ENCODE peak calls at places on chromosomes 4 and X, in seven cellular contexts. One of them, this sample, is unnamed.

GRCh38 chr4:124322234-124322831 is 390.2 kb downstream of the ANKRD50 start:
- DNase-seq in psoas muscle: no peak
- DNase-seq in H9: no peak
- DNase-seq in progenitor cell of endocrine pancreas: no peak
- DNase-seq in stomach: no peak
- DNase-seq in cardiac muscle cell: peak; percentile 77
- DNase-seq in Calu3: no peak
- DNase-seq in this sample: no peak

GRCh38 chr4:133150643-133151300 is 1.7 kb downstream of the PCDH10 start:
- DNase-seq in psoas muscle: no peak
- DNase-seq in H9: peak; percentile 63
- DNase-seq in progenitor cell of endocrine pancreas: no peak
- DNase-seq in stomach: no peak
- DNase-seq in cardiac muscle cell: peak; percentile 16
- DNase-seq in Calu3: no peak
- DNase-seq in this sample: peak; percentile 45

GRCh38 chr4:8029689-8030088 is 90.0 kb upstream of the AFAP1 start:
- DNase-seq in psoas muscle: peak; percentile 50
- DNase-seq in H9: no peak
- DNase-seq in progenitor cell of endocrine pancreas: no peak
- DNase-seq in stomach: no peak
- DNase-seq in cardiac muscle cell: no peak
- DNase-seq in Calu3: no peak
- DNase-seq in this sample: peak; percentile 70

GRCh38 chr4:141004844-141005243 is 128.4 kb downstream of the RNF150 start:
- DNase-seq in psoas muscle: no peak
- DNase-seq in H9: no peak
- DNase-seq in progenitor cell of endocrine pancreas: no peak
- DNase-seq in stomach: no peak
- DNase-seq in cardiac muscle cell: no peak
- DNase-seq in Calu3: no peak
- DNase-seq in this sample: no peak

GRCh38 chr4:24730256-24731001 is 64.9 kb upstream of the SOD3 start:
- DNase-seq in psoas muscle: peak; percentile 88
- DNase-seq in H9: no peak
- DNase-seq in progenitor cell of endocrine pancreas: no peak
- DNase-seq in stomach: no peak
- DNase-seq in cardiac muscle cell: peak; percentile 76
- DNase-seq in Calu3: no peak
- DNase-seq in this sample: no peak

GRCh38 chrX:110210417-110211139 is 107.3 kb downstream of the AMMECR1 start:
- DNase-seq in psoas muscle: no peak
- DNase-seq in H9: no peak
- DNase-seq in progenitor cell of endocrine pancreas: no peak
- DNase-seq in stomach: no peak
- DNase-seq in cardiac muscle cell: peak; percentile 57
- DNase-seq in Calu3: no peak
- DNase-seq in this sample: no peak

GRCh38 chr4:184143770-184144564 is 73.7 kb downstream of the ENPP6 start:
- DNase-seq in psoas muscle: no peak
- DNase-seq in H9: peak; percentile 80
- DNase-seq in progenitor cell of endocrine pancreas: no peak
- DNase-seq in stomach: no peak
- DNase-seq in cardiac muscle cell: no peak
- DNase-seq in Calu3: no peak
- DNase-seq in this sample: no peak

GRCh38 chrX:9352683-9353430 is 112.0 kb upstream of the TBL1X start:
- DNase-seq in psoas muscle: no peak
- DNase-seq in H9: no peak
- DNase-seq in progenitor cell of endocrine pancreas: no peak
- DNase-seq in stomach: peak; percentile 49
- DNase-seq in cardiac muscle cell: peak; percentile 80
- DNase-seq in Calu3: no peak
- DNase-seq in this sample: no peak

GRCh38 chrX:71533850-71534515 is 1.1 kb downstream of the OGT start:
- DNase-seq in psoas muscle: no peak
- DNase-seq in H9: peak; percentile 42
- DNase-seq in progenitor cell of endocrine pancreas: no peak
- DNase-seq in stomach: peak; percentile 34
- DNase-seq in cardiac muscle cell: peak; percentile 63
- DNase-seq in Calu3: peak; percentile 29
- DNase-seq in this sample: peak; percentile 41

GRCh38 chr4:183397741-183398297 is 46.6 kb upstream of the CDKN2AIP start:
- DNase-seq in psoas muscle: no peak
- DNase-seq in H9: no peak
- DNase-seq in progenitor cell of endocrine pancreas: no peak
- DNase-seq in stomach: no peak
- DNase-seq in cardiac muscle cell: no peak
- DNase-seq in Calu3: no peak
- DNase-seq in this sample: no peak

GRCh38 chr4:14667624-14668295 is 334.5 kb upstream of the CPEB2 start:
- DNase-seq in psoas muscle: no peak
- DNase-seq in H9: no peak
- DNase-seq in progenitor cell of endocrine pancreas: no peak
- DNase-seq in stomach: no peak
- DNase-seq in cardiac muscle cell: no peak
- DNase-seq in Calu3: no peak
- DNase-seq in this sample: no peak

GRCh38 chrX:9785944-9786741 is at the start of gene SHROOM2:
- DNase-seq in psoas muscle: no peak
- DNase-seq in H9: no peak
- DNase-seq in progenitor cell of endocrine pancreas: peak; percentile 34
- DNase-seq in stomach: peak; percentile 39
- DNase-seq in cardiac muscle cell: peak; percentile 29
- DNase-seq in Calu3: peak; percentile 50
- DNase-seq in this sample: peak; percentile 19

GRCh38 chr4:17468638-17469221 is 43.2 kb downstream of the QDPR start:
- DNase-seq in psoas muscle: no peak
- DNase-seq in H9: no peak
- DNase-seq in progenitor cell of endocrine pancreas: no peak
- DNase-seq in stomach: no peak
- DNase-seq in cardiac muscle cell: peak; percentile 69
- DNase-seq in Calu3: peak; percentile 4
- DNase-seq in this sample: peak; percentile 21

GRCh38 chr4:89416968-89417367 is 109.4 kb upstream of the GPRIN3 start:
- DNase-seq in psoas muscle: no peak
- DNase-seq in H9: no peak
- DNase-seq in progenitor cell of endocrine pancreas: no peak
- DNase-seq in stomach: no peak
- DNase-seq in cardiac muscle cell: no peak
- DNase-seq in Calu3: no peak
- DNase-seq in this sample: no peak

GRCh38 chr4:118772149-118773081 is 63.5 kb downstream of the SEC24D start:
- DNase-seq in psoas muscle: no peak
- DNase-seq in H9: no peak
- DNase-seq in progenitor cell of endocrine pancreas: no peak
- DNase-seq in stomach: no peak
- DNase-seq in cardiac muscle cell: peak; percentile 82
- DNase-seq in Calu3: no peak
- DNase-seq in this sample: no peak

GRCh38 chrX:47297874-47298273 is 65.1 kb downstream of the USP11 start:
- DNase-seq in psoas muscle: no peak
- DNase-seq in H9: no peak
- DNase-seq in progenitor cell of endocrine pancreas: no peak
- DNase-seq in stomach: peak; percentile 51
- DNase-seq in cardiac muscle cell: no peak
- DNase-seq in Calu3: peak; percentile 81
- DNase-seq in this sample: no peak

GRCh38 chr4:111943796-111944203 is 201.5 kb upstream of the FAM241A start:
- DNase-seq in psoas muscle: no peak
- DNase-seq in H9: peak; percentile 72
- DNase-seq in progenitor cell of endocrine pancreas: peak; percentile 10
- DNase-seq in stomach: peak; percentile 48
- DNase-seq in cardiac muscle cell: peak; percentile 31
- DNase-seq in Calu3: peak; percentile 58
- DNase-seq in this sample: peak; percentile 48

GRCh38 chr4:152385551-152385950 is 150.3 kb downstream of the FBXW7 start:
- DNase-seq in psoas muscle: no peak
- DNase-seq in H9: no peak
- DNase-seq in progenitor cell of endocrine pancreas: no peak
- DNase-seq in stomach: no peak
- DNase-seq in cardiac muscle cell: peak; percentile 24
- DNase-seq in Calu3: no peak
- DNase-seq in this sample: peak; percentile 10
- TF ChIP-seq CTCF in psoas muscle: peak; percentile 75
- TF ChIP-seq CTCF in H9: peak; percentile 72
- TF ChIP-seq CTCF in progenitor cell of endocrine pancreas: peak; percentile 61
- TF ChIP-seq CTCF in stomach: peak; percentile 55
- TF ChIP-seq CTCF in cardiac muscle cell: peak; percentile 66
- TF ChIP-seq CTCF in Calu3: no peak
- TF ChIP-seq CTCF in this sample: peak; percentile 66

GRCh38 chrX:112053169-112053568 is 29.4 kb downstream of the TRPC5 start:
- DNase-seq in psoas muscle: no peak
- DNase-seq in H9: no peak
- DNase-seq in progenitor cell of endocrine pancreas: no peak
- DNase-seq in stomach: no peak
- DNase-seq in cardiac muscle cell: no peak
- DNase-seq in Calu3: no peak
- DNase-seq in this sample: no peak
- TF ChIP-seq CTCF in psoas muscle: no peak
- TF ChIP-seq CTCF in H9: no peak
- TF ChIP-seq CTCF in progenitor cell of endocrine pancreas: no peak
- TF ChIP-seq CTCF in stomach: no peak
- TF ChIP-seq CTCF in cardiac muscle cell: no peak
- TF ChIP-seq CTCF in Calu3: no peak
- TF ChIP-seq CTCF in this sample: no peak

GRCh38 chr4:142040043-142040442 is 403.7 kb downstream of the IL15 start:
- DNase-seq in psoas muscle: no peak
- DNase-seq in H9: peak; percentile 43
- DNase-seq in progenitor cell of endocrine pancreas: no peak
- DNase-seq in stomach: no peak
- DNase-seq in cardiac muscle cell: no peak
- DNase-seq in Calu3: no peak
- DNase-seq in this sample: no peak
- TF ChIP-seq CTCF in psoas muscle: no peak
- TF ChIP-seq CTCF in H9: peak; percentile 25
- TF ChIP-seq CTCF in progenitor cell of endocrine pancreas: no peak
- TF ChIP-seq CTCF in stomach: no peak
- TF ChIP-seq CTCF in cardiac muscle cell: no peak
- TF ChIP-seq CTCF in Calu3: no peak
- TF ChIP-seq CTCF in this sample: no peak

GRCh38 chr4:108637856-108638255 is 12.5 kb upstream of the OSTC start:
- DNase-seq in psoas muscle: no peak
- DNase-seq in H9: no peak
- DNase-seq in progenitor cell of endocrine pancreas: no peak
- DNase-seq in stomach: no peak
- DNase-seq in cardiac muscle cell: peak; percentile 30
- DNase-seq in Calu3: no peak
- DNase-seq in this sample: no peak
- TF ChIP-seq CTCF in psoas muscle: no peak
- TF ChIP-seq CTCF in H9: no peak
- TF ChIP-seq CTCF in progenitor cell of endocrine pancreas: no peak
- TF ChIP-seq CTCF in stomach: no peak
- TF ChIP-seq CTCF in cardiac muscle cell: peak; percentile 30
- TF ChIP-seq CTCF in Calu3: no peak
- TF ChIP-seq CTCF in this sample: no peak

DNA sequence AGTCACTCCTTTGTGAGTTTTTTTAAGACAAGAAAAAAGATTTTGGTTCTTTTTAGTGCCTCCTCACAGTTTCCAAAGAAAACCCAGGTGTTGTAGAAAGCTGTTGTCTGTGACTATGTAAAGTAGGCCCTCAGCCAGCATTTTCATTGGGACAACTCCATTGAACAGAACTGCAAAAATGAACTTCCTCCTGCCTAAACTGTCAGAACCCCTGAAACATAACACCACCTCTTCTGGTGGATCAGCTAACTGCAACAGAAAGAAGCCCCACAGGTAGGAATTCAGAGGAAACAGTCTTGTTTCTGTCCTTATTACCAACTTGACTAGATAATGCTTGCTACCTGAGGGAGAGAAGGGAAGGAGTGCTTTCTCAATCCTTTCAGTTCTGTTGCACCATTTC is 3.4 kb upstream of the ATP11C start:
- DNase-seq in psoas muscle: no peak
- DNase-seq in H9: no peak
- DNase-seq in progenitor cell of endocrine pancreas: no peak
- DNase-seq in stomach: no peak
- DNase-seq in cardiac muscle cell: no peak
- DNase-seq in Calu3: no peak
- DNase-seq in this sample: no peak
- TF ChIP-seq CTCF in psoas muscle: no peak
- TF ChIP-seq CTCF in H9: peak; percentile 44
- TF ChIP-seq CTCF in progenitor cell of endocrine pancreas: peak; percentile 31
- TF ChIP-seq CTCF in stomach: no peak
- TF ChIP-seq CTCF in cardiac muscle cell: no peak
- TF ChIP-seq CTCF in Calu3: no peak
- TF ChIP-seq CTCF in this sample: no peak

DNA sequence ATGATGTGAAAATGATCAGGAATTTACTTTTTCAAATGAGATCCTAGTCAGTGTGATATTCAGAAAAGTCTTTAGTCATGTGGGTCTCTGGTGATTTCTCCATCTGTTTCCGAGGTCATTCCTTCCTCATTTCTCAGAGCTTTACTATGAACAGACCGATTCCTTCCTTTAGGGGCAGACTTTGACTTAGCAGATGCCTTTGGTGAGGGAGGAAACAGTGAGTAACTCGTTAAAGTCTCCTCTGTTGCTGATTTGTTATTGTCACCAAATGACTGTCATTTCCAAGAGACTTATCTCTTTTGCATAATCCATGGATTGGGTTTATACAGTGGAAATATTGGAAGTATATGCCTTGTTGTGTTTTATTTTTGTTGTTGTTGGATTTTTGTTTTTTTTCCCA is 76.2 kb upstream of the CD99 start:
- DNase-seq in psoas muscle: no peak
- DNase-seq in H9: no peak
- DNase-seq in progenitor cell of endocrine pancreas: no peak
- DNase-seq in stomach: no peak
- DNase-seq in cardiac muscle cell: peak; percentile 85
- DNase-seq in Calu3: no peak
- DNase-seq in this sample: no peak
- TF ChIP-seq CTCF in psoas muscle: no peak
- TF ChIP-seq CTCF in H9: peak; percentile 61
- TF ChIP-seq CTCF in progenitor cell of endocrine pancreas: peak; percentile 42
- TF ChIP-seq CTCF in stomach: no peak
- TF ChIP-seq CTCF in cardiac muscle cell: peak; percentile 69
- TF ChIP-seq CTCF in Calu3: no peak
- TF ChIP-seq CTCF in this sample: no peak

DNA sequence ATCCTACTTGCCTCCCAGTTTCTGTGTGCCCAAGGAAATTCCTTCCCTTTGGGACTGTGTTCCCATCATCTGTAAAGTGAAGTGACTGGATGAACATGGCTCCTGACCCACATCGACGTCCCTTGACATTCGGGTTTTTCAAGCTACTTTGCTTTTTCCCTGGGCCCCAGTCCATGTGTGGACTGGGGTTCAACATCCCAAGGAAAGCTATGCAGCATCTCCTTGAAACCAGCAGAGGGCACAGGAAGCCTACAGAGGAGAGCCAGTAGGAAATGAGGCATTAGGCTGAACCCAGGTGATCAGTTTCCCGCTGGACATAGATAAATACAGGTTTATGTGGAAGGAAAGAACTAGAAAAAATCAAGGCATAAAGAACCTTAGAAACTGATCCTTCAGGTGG is 145.1 kb upstream of the ARHGEF9 start:
- DNase-seq in psoas muscle: no peak
- DNase-seq in H9: peak; percentile 41
- DNase-seq in progenitor cell of endocrine pancreas: no peak
- DNase-seq in stomach: no peak
- DNase-seq in cardiac muscle cell: no peak
- DNase-seq in Calu3: no peak
- DNase-seq in this sample: no peak
- TF ChIP-seq CTCF in psoas muscle: no peak
- TF ChIP-seq CTCF in H9: peak; percentile 72
- TF ChIP-seq CTCF in progenitor cell of endocrine pancreas: peak; percentile 58
- TF ChIP-seq CTCF in stomach: no peak
- TF ChIP-seq CTCF in cardiac muscle cell: no peak
- TF ChIP-seq CTCF in Calu3: no peak
- TF ChIP-seq CTCF in this sample: peak; percentile 28